ENCODE peak calls at places on chromosomes 2 and 18, in four cellular contexts. W, L, V and F are unnamed samples.
A peak's percentile ranks its signal among the peaks of the same experiment; 100 is the strongest.

GRCh38 chr2:219959471-219959870 is 332.0 kb downstream of the SLC4A3 start:
- DNase-seq in L (peak; percentile 21), V (no peak), W (no peak), F (no peak)

GRCh38 chr2:196131949-196132925 is 39.1 kb downstream of the STK17B start:
- DNase-seq in L (peak; percentile 83), W (no peak), V (no peak), F (no peak)

GRCh38 chr2:25323042-25323514 is 18.6 kb downstream of the DNMT3A start:
- DNase-seq in W (no peak), L (no peak), V (no peak), F (no peak)

GRCh38 chr2:70964596-70965386 is 13.6 kb upstream of the ANKRD53 start:
- DNase-seq in W (peak; percentile 72), L (peak; percentile 95), V (no peak), F (peak; percentile 61)

GRCh38 chr18:36780748-36781147 is 48.1 kb downstream of the TPGS2 start:
- DNase-seq in L (no peak), W (no peak), V (no peak), F (no peak)

GRCh38 chr2:768484-768883 is 91.3 kb upstream of the TMEM18 start:
- DNase-seq in V (no peak), W (no peak), L (peak; percentile 35), F (no peak)

GRCh38 chr2:111694690-111695089 is 189.3 kb downstream of the ANAPC1 start:
- DNase-seq in W (no peak), L (no peak), V (peak; percentile 66), F (no peak)

GRCh38 chr2:106841886-106842645 is 43.9 kb downstream of the ST6GAL2 start:
- DNase-seq in L (no peak), V (no peak), W (no peak), F (no peak)

GRCh38 chr2:160205511-160205910 is 5.4 kb upstream of the ITGB6 start:
- DNase-seq in L (no peak), V (peak; percentile 78), W (peak; percentile 64), F (peak; percentile 81)